ENCODE peak calls at places on chromosomes 11 and 22, in ten cellular contexts. U is stimulated activated CD4-positive, alpha-beta T cell treated with anti-CD3 and anti-CD28 coated beads, Interleukin-2, amount 100 ng/mL, for 24 hours; J is ecto neural progenitor cell; F is sigmoid colon; V is hippocampal formation; T is activated CD4-positive, alpha-beta T cell treated with anti-CD3 and anti-CD28 coated beads, Interleukin-2, amount 10 ng/mL, durations not matched to agents 7 days and 5 days; M is neural crest cell; X is nephron progenitor cell; O is stromal cell of bone marrow; B is lung. Z is an unnamed sample.

GRCh38 chr22:48520888-48521600 is 1306.6 kb downstream of the BRD1 start:
- DNase-seq in U (no peak), J (no peak), F (no peak), V (no peak), T (no peak), M (no peak), X (no peak), O (no peak), B (no peak), Z (peak; percentile 51)

GRCh38 chr11:86916330-86916729 is 38.9 kb downstream of the FZD4 start:
- DNase-seq in U (no peak), J (no peak), F (no peak), V (no peak), T (peak; percentile 6), M (no peak), X (no peak), O (peak; percentile 59), B (no peak), Z (peak; percentile 60)

GRCh38 chr11:66956689-66957290 is 1.4 kb downstream of the PC start:
- DNase-seq in U (peak; percentile 20), J (peak; percentile 53), F (peak; percentile 70), V (no peak), T (no peak), M (no peak), X (peak; percentile 26), O (no peak), B (no peak), Z (no peak)

GRCh38 chr11:76713499-76713898 is 43.0 kb upstream of the LRRC32 start:
- DNase-seq in U (no peak), J (no peak), F (no peak), V (no peak), T (no peak), M (no peak), X (no peak), O (no peak), B (no peak), Z (no peak)

GRCh38 chr11:33507967-33508366 is 192.7 kb downstream of the C11orf91 start:
- DNase-seq in U (no peak), J (no peak), F (no peak), V (no peak), T (no peak), M (no peak), X (no peak), O (peak; percentile 33), B (no peak), Z (peak; percentile 18)

GRCh38 chr22:42511401-42511891 is 8.2 kb downstream of the RRP7A start:
- DNase-seq in U (no peak), J (no peak), F (no peak), V (no peak), T (no peak), M (no peak), X (no peak), O (no peak), B (no peak), Z (no peak)

GRCh38 chr11:25793637-25794036 is 538.3 kb upstream of the ANO3 start:
- DNase-seq in U (no peak), J (no peak), F (no peak), V (no peak), T (no peak), M (no peak), X (no peak), O (no peak), B (no peak), Z (no peak)

GRCh38 chr22:46687045-46687444 is 51.0 kb downstream of the CERK start:
- DNase-seq in U (no peak), J (no peak), F (peak; percentile 80), V (no peak), T (no peak), M (no peak), X (no peak), O (no peak), B (no peak), Z (no peak)

GRCh38 chr11:62682518-62682917 is 3.6 kb upstream of the UBXN1 start:
- DNase-seq in U (no peak), J (no peak), F (no peak), V (no peak), T (no peak), M (no peak), X (no peak), O (no peak), B (no peak), Z (no peak)

GRCh38 chr11:65851083-65851579 is 6.8 kb downstream of the CFL1 start:
- DNase-seq in U (peak; percentile 22), J (no peak), F (no peak), V (no peak), T (no peak), M (peak; percentile 51), X (no peak), O (no peak), B (no peak), Z (no peak)

GRCh38 chr11:68503281-68503687 is 42.7 kb downstream of the PPP6R3 start:
- DNase-seq in U (no peak), J (no peak), F (no peak), V (no peak), T (no peak), M (no peak), X (no peak), O (no peak), B (no peak), Z (no peak)

GRCh38 chr11:123351375-123351774 is 78.7 kb upstream of the GRAMD1B start:
- DNase-seq in U (no peak), J (peak; percentile 62), F (no peak), V (peak; percentile 75), T (no peak), M (peak; percentile 3), X (peak; percentile 20), O (no peak), B (no peak), Z (no peak)

GRCh38 chr11:79461144-79461543 is 20.3 kb upstream of the TENM4 start:
- DNase-seq in U (no peak), J (no peak), F (no peak), V (peak; percentile 2), T (no peak), M (no peak), X (peak; percentile 40), O (no peak), B (no peak), Z (peak; percentile 14)

GRCh38 chr11:62770778-62771143 is 435 bp upstream of the TAF6L start:
- DNase-seq in U (no peak), J (peak; percentile 61), F (peak; percentile 74), V (peak; percentile 50), T (no peak), M (peak; percentile 29), X (peak; percentile 24), O (no peak), B (no peak), Z (no peak)

GRCh38 chr11:44418438-44418795 is 108.5 kb upstream of the ALX4 start:
- DNase-seq in U (no peak), J (no peak), F (no peak), V (no peak), T (no peak), M (no peak), X (no peak), O (no peak), B (no peak), Z (no peak)

GRCh38 chr11:125675196-125675595 is 5.5 kb downstream of the ACRV1 start:
- DNase-seq in U (no peak), J (no peak), F (no peak), V (no peak), T (no peak), M (no peak), X (no peak), O (no peak), B (no peak), Z (no peak)

GRCh38 chr11:33471541-33471940 is 214.4 kb downstream of the HIPK3 start:
- DNase-seq in U (no peak), J (no peak), F (no peak), V (no peak), T (no peak), M (no peak), X (no peak), O (no peak), B (no peak), Z (no peak)

GRCh38 chr11:12629601-12630313 is 44.5 kb upstream of the TEAD1 start:
- DNase-seq in U (no peak), J (no peak), F (no peak), V (no peak), T (no peak), M (no peak), X (no peak), O (no peak), B (no peak), Z (no peak)

GRCh38 chr11:12079726-12080556 is 30.4 kb upstream of the MICAL2 start:
- DNase-seq in U (no peak), J (no peak), F (peak; percentile 86), V (no peak), T (no peak), M (no peak), X (no peak), O (peak; percentile 99), B (no peak), Z (peak; percentile 62)

GRCh38 chr11:62150887-62151736 is 27.3 kb downstream of the INCENP start:
- DNase-seq in U (no peak), J (no peak), F (no peak), V (no peak), T (no peak), M (no peak), X (no peak), O (no peak), B (no peak), Z (no peak)

GRCh38 chr11:44601471-44602370 is 36.3 kb downstream of the CD82 start:
- DNase-seq in U (peak; percentile 35), J (no peak), F (no peak), V (no peak), T (no peak), M (no peak), X (no peak), O (no peak), B (no peak), Z (peak; percentile 85)

GRCh38 chr22:48276933-48277867 is 1514.8 kb downstream of the TBC1D22A start:
- DNase-seq in U (no peak), J (no peak), F (peak; percentile 40), V (no peak), T (no peak), M (no peak), X (no peak), O (no peak), B (no peak), Z (no peak)

GRCh38 chr11:2665747-2666710 is 33.8 kb downstream of the KCNQ1OT1 start:
- DNase-seq in U (peak; percentile 8), J (no peak), F (peak; percentile 65), V (no peak), T (no peak), M (no peak), X (no peak), O (no peak), B (no peak), Z (no peak)

GRCh38 chr11:110148775-110149744 is 55.9 kb downstream of the ZC3H12C start:
- DNase-seq in U (no peak), J (no peak), F (no peak), V (no peak), T (no peak), M (no peak), X (no peak), O (peak; percentile 5), B (no peak), Z (peak; percentile 5)

Z was measured in SW480.